ENCODE peak calls at places on chromosomes 11 and 22, in eight cellular contexts. One of them, this sample, is unnamed.

GRCh38 chr22:16776088-16776487 is 49.1 kb downstream of the XKR3 start:
- DNase-seq in GM23338: no peak
- DNase-seq in SK-N-SH: no peak
- DNase-seq in HCT116: no peak
- DNase-seq in endothelial cell of umbilical vein: no peak
- DNase-seq in neural progenitor cell: no peak
- DNase-seq in osteoblast: no peak
- DNase-seq in GM23248: no peak
- DNase-seq in this sample: no peak

GRCh38 chr11:76835928-76836612 is 24.6 kb upstream of the ACER3 start:
- DNase-seq in SK-N-SH: no peak
- DNase-seq in osteoblast: no peak
- DNase-seq in endothelial cell of umbilical vein: peak; percentile 64
- DNase-seq in HCT116: no peak
- DNase-seq in GM23338: no peak
- DNase-seq in neural progenitor cell: no peak
- DNase-seq in GM23248: peak; percentile 85
- DNase-seq in this sample: peak; percentile 61

GRCh38 chr11:133955091-133955846 is 1.5 kb downstream of the IGSF9B start:
- DNase-seq in endothelial cell of umbilical vein: no peak
- DNase-seq in GM23248: peak; percentile 22
- DNase-seq in osteoblast: no peak
- DNase-seq in HCT116: no peak
- DNase-seq in neural progenitor cell: peak; percentile 47
- DNase-seq in SK-N-SH: peak; percentile 81
- DNase-seq in GM23338: peak; percentile 62
- DNase-seq in this sample: no peak

GRCh38 chr11:107785401-107785800 is 73.2 kb downstream of the SLC35F2 start:
- DNase-seq in osteoblast: peak; percentile 11
- DNase-seq in HCT116: no peak
- DNase-seq in endothelial cell of umbilical vein: no peak
- DNase-seq in GM23338: no peak
- DNase-seq in GM23248: peak; percentile 64
- DNase-seq in neural progenitor cell: no peak
- DNase-seq in SK-N-SH: no peak
- DNase-seq in this sample: peak; percentile 58

GRCh38 chr11:2584812-2585565 is 114.8 kb downstream of the KCNQ1OT1 start:
- DNase-seq in HCT116: no peak
- DNase-seq in osteoblast: peak; percentile 76
- DNase-seq in neural progenitor cell: no peak
- DNase-seq in GM23248: no peak
- DNase-seq in GM23338: no peak
- DNase-seq in endothelial cell of umbilical vein: no peak
- DNase-seq in SK-N-SH: peak; percentile 12
- DNase-seq in this sample: no peak

GRCh38 chr11:34792814-34793241 is 123.4 kb downstream of the APIP start:
- DNase-seq in endothelial cell of umbilical vein: peak; percentile 89
- DNase-seq in HCT116: no peak
- DNase-seq in GM23248: no peak
- DNase-seq in neural progenitor cell: peak; percentile 46
- DNase-seq in SK-N-SH: no peak
- DNase-seq in GM23338: no peak
- DNase-seq in osteoblast: no peak
- DNase-seq in this sample: no peak

GRCh38 chr11:10456519-10456918 is 1.5 kb downstream of the AMPD3 start:
- DNase-seq in SK-N-SH: no peak
- DNase-seq in endothelial cell of umbilical vein: no peak
- DNase-seq in GM23248: peak; percentile 23
- DNase-seq in HCT116: no peak
- DNase-seq in osteoblast: no peak
- DNase-seq in neural progenitor cell: peak; percentile 40
- DNase-seq in GM23338: no peak
- DNase-seq in this sample: no peak

GRCh38 chr11:94873910-94874575 is 99.3 kb downstream of the CWC15 start:
- DNase-seq in GM23338: no peak
- DNase-seq in endothelial cell of umbilical vein: no peak
- DNase-seq in SK-N-SH: no peak
- DNase-seq in HCT116: no peak
- DNase-seq in osteoblast: no peak
- DNase-seq in neural progenitor cell: no peak
- DNase-seq in GM23248: no peak
- DNase-seq in this sample: no peak

GRCh38 chr22:40028098-40028425 is 33.3 kb downstream of the FAM83F start:
- DNase-seq in neural progenitor cell: peak; percentile 1
- DNase-seq in HCT116: no peak
- DNase-seq in GM23248: no peak
- DNase-seq in endothelial cell of umbilical vein: no peak
- DNase-seq in osteoblast: no peak
- DNase-seq in GM23338: no peak
- DNase-seq in SK-N-SH: peak; percentile 44
- DNase-seq in this sample: no peak

GRCh38 chr11:125881291-125881690 is 6.2 kb upstream of the HYLS1 start:
- DNase-seq in osteoblast: no peak
- DNase-seq in endothelial cell of umbilical vein: no peak
- DNase-seq in neural progenitor cell: no peak
- DNase-seq in GM23338: no peak
- DNase-seq in GM23248: no peak
- DNase-seq in HCT116: no peak
- DNase-seq in SK-N-SH: no peak
- DNase-seq in this sample: no peak

GRCh38 chr11:33329705-33330329 is 72.6 kb downstream of the HIPK3 start:
- DNase-seq in osteoblast: peak; percentile 58
- DNase-seq in HCT116: peak; percentile 48
- DNase-seq in GM23338: peak; percentile 73
- DNase-seq in SK-N-SH: peak; percentile 54
- DNase-seq in neural progenitor cell: peak; percentile 44
- DNase-seq in GM23248: peak; percentile 75
- DNase-seq in endothelial cell of umbilical vein: peak; percentile 75
- DNase-seq in this sample: peak; percentile 43

GRCh38 chr22:23520875-23521441 is 59.1 kb downstream of the IGLL1 start:
- DNase-seq in neural progenitor cell: peak; percentile 45
- DNase-seq in endothelial cell of umbilical vein: no peak
- DNase-seq in GM23248: peak; percentile 71
- DNase-seq in HCT116: no peak
- DNase-seq in GM23338: no peak
- DNase-seq in osteoblast: peak; percentile 91
- DNase-seq in SK-N-SH: peak; percentile 70
- DNase-seq in this sample: no peak

GRCh38 chr11:68497761-68498160 is 37.2 kb downstream of the PPP6R3 start:
- DNase-seq in GM23248: no peak
- DNase-seq in neural progenitor cell: no peak
- DNase-seq in SK-N-SH: no peak
- DNase-seq in endothelial cell of umbilical vein: no peak
- DNase-seq in GM23338: no peak
- DNase-seq in osteoblast: no peak
- DNase-seq in HCT116: no peak
- DNase-seq in this sample: no peak
- H4K20me1 ChIP-seq in GM23248: peaks cover 54% of the 10 kb centered on the region
- H4K20me1 ChIP-seq in neural progenitor cell: peaks cover 94% of the 10 kb centered on the region
- H4K20me1 ChIP-seq in SK-N-SH: peaks cover 96% of the 10 kb centered on the region
- H4K20me1 ChIP-seq in endothelial cell of umbilical vein: peaks cover 20% of the 10 kb centered on the region
- H4K20me1 ChIP-seq in GM23338: peaks cover 90% of the 10 kb centered on the region
- H4K20me1 ChIP-seq in osteoblast: peaks cover 72% of the 10 kb centered on the region
- H4K20me1 ChIP-seq in HCT116: peaks cover 52% of the 10 kb centered on the region
- H4K20me1 ChIP-seq in this sample: peaks cover 88% of the 10 kb centered on the region

DNA sequence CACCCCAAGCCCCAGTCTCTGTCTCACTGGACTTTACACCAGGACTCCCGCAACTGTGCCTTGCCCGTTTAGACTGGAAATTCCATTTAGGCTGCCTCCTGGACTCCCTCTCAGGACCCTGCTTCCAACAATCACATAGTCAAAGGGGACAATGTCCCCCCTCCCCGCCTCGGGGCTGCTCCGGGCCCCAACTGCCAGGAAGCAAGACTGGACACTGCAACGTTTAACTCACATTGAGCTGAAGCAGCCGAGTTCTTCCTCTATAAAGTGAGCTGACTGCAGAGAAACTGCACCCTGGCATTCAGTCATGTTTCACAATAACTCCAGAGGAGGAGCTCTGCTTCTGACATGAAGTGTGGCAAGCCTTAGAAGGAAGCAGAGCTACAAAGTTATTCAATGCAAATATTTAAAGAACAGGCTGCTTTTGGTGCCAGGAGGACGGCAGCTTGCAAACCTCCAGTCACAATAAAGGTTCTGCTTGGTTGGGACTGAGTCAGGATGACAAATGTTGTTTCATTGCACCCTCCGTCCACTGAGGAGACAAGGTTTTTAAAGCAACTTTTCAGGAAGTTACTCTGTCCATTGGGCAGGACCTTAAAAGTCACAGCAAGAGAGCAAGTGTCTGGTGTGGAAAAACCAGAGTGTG is 19.9 kb downstream of the PACSIN2 start:
- DNase-seq in GM23338: no peak
- DNase-seq in SK-N-SH: no peak
- DNase-seq in neural progenitor cell: no peak
- DNase-seq in GM23248: peak; percentile 95
- DNase-seq in endothelial cell of umbilical vein: peak; percentile 66
- DNase-seq in osteoblast: peak; percentile 95
- DNase-seq in HCT116: no peak
- DNase-seq in this sample: peak; percentile 92
- H3K4me1 ChIP-seq in GM23338: peaks cover 35% of the 10 kb centered on the region
- H3K4me1 ChIP-seq in SK-N-SH: peaks cover 4% of the 10 kb centered on the region
- H3K4me1 ChIP-seq in neural progenitor cell: no peaks in the 10 kb centered on the region
- H3K4me1 ChIP-seq in GM23248: peaks cover 88% of the 10 kb centered on the region
- H3K4me1 ChIP-seq in endothelial cell of umbilical vein: peaks cover 35% of the 10 kb centered on the region
- H3K4me1 ChIP-seq in osteoblast: peaks cover 71% of the 10 kb centered on the region
- H3K4me1 ChIP-seq in HCT116: peaks cover 48% of the 10 kb centered on the region
- H3K4me1 ChIP-seq in this sample: peaks cover 55% of the 10 kb centered on the region

GRCh38 chr22:49861642-49862407 is 8.2 kb downstream of the ZBED4 start:
- DNase-seq in SK-N-SH: peak; percentile 54
- DNase-seq in GM23248: no peak
- DNase-seq in GM23338: no peak
- DNase-seq in HCT116: no peak
- DNase-seq in neural progenitor cell: no peak
- DNase-seq in osteoblast: peak; percentile 54
- DNase-seq in endothelial cell of umbilical vein: no peak
- DNase-seq in this sample: no peak

GRCh38 chr22:49856766-49857618 is 3.3 kb downstream of the ZBED4 start:
- DNase-seq in osteoblast: no peak
- DNase-seq in endothelial cell of umbilical vein: no peak
- DNase-seq in GM23338: no peak
- DNase-seq in neural progenitor cell: no peak
- DNase-seq in GM23248: no peak
- DNase-seq in SK-N-SH: no peak
- DNase-seq in HCT116: no peak
- DNase-seq in this sample: no peak

GRCh38 chr22:49855491-49855911 is 1.9 kb downstream of the ZBED4 start:
- DNase-seq in neural progenitor cell: no peak
- DNase-seq in SK-N-SH: no peak
- DNase-seq in HCT116: no peak
- DNase-seq in endothelial cell of umbilical vein: peak; percentile 29
- DNase-seq in osteoblast: peak; percentile 76
- DNase-seq in GM23338: no peak
- DNase-seq in GM23248: peak; percentile 36
- DNase-seq in this sample: peak; percentile 29

GRCh38 chr22:49856343-49856742 is 2.7 kb downstream of the ZBED4 start:
- DNase-seq in SK-N-SH: no peak
- DNase-seq in osteoblast: no peak
- DNase-seq in GM23338: no peak
- DNase-seq in GM23248: no peak
- DNase-seq in neural progenitor cell: no peak
- DNase-seq in endothelial cell of umbilical vein: no peak
- DNase-seq in HCT116: no peak
- DNase-seq in this sample: no peak

DNA sequence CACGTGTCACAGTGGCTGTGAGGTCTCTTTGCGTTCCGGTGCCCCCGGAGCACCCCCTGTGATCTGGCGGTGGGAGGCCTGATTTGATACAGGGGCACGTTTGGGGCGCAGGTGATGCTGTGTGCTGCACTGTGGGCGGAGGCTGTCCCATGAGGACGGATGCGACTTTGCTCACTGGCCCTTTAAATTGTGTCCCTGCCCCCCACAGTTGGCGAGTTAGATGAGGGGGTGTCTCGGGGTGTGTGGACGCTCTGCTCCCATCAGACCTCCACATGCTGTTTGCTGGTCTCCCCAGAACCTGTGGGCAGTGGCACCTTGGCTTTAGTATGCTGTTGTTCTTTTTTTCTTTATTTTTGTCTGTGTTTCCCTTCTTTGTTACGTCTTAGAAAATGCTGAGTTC is 5.2 kb downstream of the ZBED4 start:
- DNase-seq in SK-N-SH: no peak
- DNase-seq in GM23338: no peak
- DNase-seq in osteoblast: no peak
- DNase-seq in neural progenitor cell: no peak
- DNase-seq in HCT116: no peak
- DNase-seq in GM23248: no peak
- DNase-seq in endothelial cell of umbilical vein: no peak
- DNase-seq in this sample: no peak
- H4K20me1 ChIP-seq in SK-N-SH: peaks cover 95% of the 10 kb centered on the region
- H4K20me1 ChIP-seq in GM23338: peaks cover 52% of the 10 kb centered on the region
- H4K20me1 ChIP-seq in osteoblast: peaks cover 62% of the 10 kb centered on the region
- H4K20me1 ChIP-seq in neural progenitor cell: peaks cover 70% of the 10 kb centered on the region
- H4K20me1 ChIP-seq in HCT116: no peaks in the 10 kb centered on the region
- H4K20me1 ChIP-seq in GM23248: peaks cover 2% of the 10 kb centered on the region
- H4K20me1 ChIP-seq in endothelial cell of umbilical vein: peaks cover 7% of the 10 kb centered on the region
- H4K20me1 ChIP-seq in this sample: peaks cover 91% of the 10 kb centered on the region

DNA sequence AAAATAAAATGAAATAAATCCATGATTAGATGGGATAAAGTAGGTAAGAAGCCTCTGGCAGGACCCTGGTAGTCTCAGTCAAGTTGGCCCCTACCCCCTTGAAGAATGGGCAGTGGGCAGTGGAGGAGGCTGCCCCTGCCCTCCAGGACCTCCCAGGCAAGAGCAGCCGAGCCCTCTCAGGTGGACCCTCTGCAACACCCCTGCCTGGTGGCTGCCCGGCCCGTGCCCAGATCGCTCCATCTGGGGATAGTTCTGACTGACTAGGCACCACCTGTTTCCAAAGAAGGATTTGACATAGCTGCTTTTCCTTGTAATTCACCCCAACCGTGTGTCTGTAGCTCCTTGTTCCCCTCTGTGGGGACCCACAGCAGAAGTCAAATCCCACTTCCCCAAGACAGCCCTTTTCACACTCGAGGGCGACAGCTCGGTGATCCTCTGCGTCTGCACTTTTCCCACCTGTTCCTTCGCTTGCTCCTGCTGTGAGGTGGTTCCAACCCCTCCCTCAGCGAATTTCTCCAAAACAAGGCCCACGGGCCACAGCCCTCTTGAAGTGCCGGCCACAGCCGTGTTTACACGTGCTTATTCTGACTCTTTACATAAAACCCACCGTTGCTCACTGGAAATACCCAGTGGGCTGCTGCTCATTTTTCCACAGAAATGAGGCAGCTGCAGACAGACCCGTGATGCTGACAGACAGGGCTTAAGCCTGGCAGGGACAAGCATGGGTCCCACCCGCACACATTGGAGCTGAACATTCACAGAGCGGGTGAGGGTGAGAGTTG is 5.5 kb upstream of the TMPRSS13 start:
- DNase-seq in SK-N-SH: no peak
- DNase-seq in GM23338: no peak
- DNase-seq in neural progenitor cell: no peak
- DNase-seq in endothelial cell of umbilical vein: no peak
- DNase-seq in GM23248: no peak
- DNase-seq in HCT116: no peak
- DNase-seq in osteoblast: no peak
- DNase-seq in this sample: no peak
- H3K4me1 ChIP-seq in SK-N-SH: peaks cover 5% of the 10 kb centered on the region
- H3K4me1 ChIP-seq in GM23338: peaks cover 9% of the 10 kb centered on the region
- H3K4me1 ChIP-seq in neural progenitor cell: no peaks in the 10 kb centered on the region
- H3K4me1 ChIP-seq in endothelial cell of umbilical vein: no peaks in the 10 kb centered on the region
- H3K4me1 ChIP-seq in GM23248: no peaks in the 10 kb centered on the region
- H3K4me1 ChIP-seq in HCT116: peaks cover 2% of the 10 kb centered on the region
- H3K4me1 ChIP-seq in osteoblast: no peaks in the 10 kb centered on the region
- H3K4me1 ChIP-seq in this sample: no peaks in the 10 kb centered on the region

GRCh38 chr11:66638177-66639065 is at the start of gene RBM4:
- DNase-seq in GM23338: peak; percentile 100
- DNase-seq in osteoblast: peak; percentile 98
- DNase-seq in endothelial cell of umbilical vein: peak; percentile 100
- DNase-seq in HCT116: peak; percentile 100
- DNase-seq in GM23248: peak; percentile 100
- DNase-seq in SK-N-SH: peak; percentile 95
- DNase-seq in neural progenitor cell: peak; percentile 100
- DNase-seq in this sample: peak; percentile 100
- H4K20me1 ChIP-seq in GM23338: peaks cover 58% of the 10 kb centered on the region
- H4K20me1 ChIP-seq in osteoblast: peaks cover 63% of the 10 kb centered on the region
- H4K20me1 ChIP-seq in endothelial cell of umbilical vein: peaks cover 31% of the 10 kb centered on the region
- H4K20me1 ChIP-seq in HCT116: peaks cover 46% of the 10 kb centered on the region
- H4K20me1 ChIP-seq in GM23248: peaks cover 41% of the 10 kb centered on the region
- H4K20me1 ChIP-seq in SK-N-SH: peaks cover 48% of the 10 kb centered on the region
- H4K20me1 ChIP-seq in neural progenitor cell: peaks cover 46% of the 10 kb centered on the region
- H4K20me1 ChIP-seq in this sample: peaks cover 79% of the 10 kb centered on the region